ENCODE peak calls at places on chromosome 20, in ten cellular contexts. Q, H, U, Y, C, B, K, I, A and E are unnamed samples.

GRCh38 chr20:24786646-24787045 is 162.4 kb upstream of the CST7 start:
- DNase-seq in A (no peak), H (no peak), U (no peak), Y (no peak), C (no peak), K (no peak), Q (no peak), I (no peak), B (no peak), E (no peak)

GRCh38 chr20:59830107-59831023 is 103.1 kb downstream of the SYCP2 start:
- DNase-seq in U (no peak), Q (no peak), K (no peak), B (no peak), H (no peak), Y (no peak), C (no peak), A (no peak), I (no peak), E (no peak)

GRCh38 chr20:35726759-35727711 is 15.0 kb downstream of the RBM39 start:
- DNase-seq in B (no peak), Q (no peak), A (no peak), Y (no peak), U (no peak), C (no peak), K (no peak), I (no peak), H (no peak), E (no peak)

GRCh38 chr20:56793916-56794315 is 164.8 kb downstream of the TFAP2C start:
- DNase-seq in K (no peak), B (no peak), I (no peak), A (no peak), Y (no peak), H (no peak), Q (no peak), U (no peak), C (no peak), E (no peak)

GRCh38 chr20:51488331-51488730 is 54.2 kb downstream of the NFATC2 start:
- DNase-seq in Q (no peak), A (no peak), I (no peak), K (no peak), B (no peak), Y (no peak), U (no peak), C (no peak), H (peak; percentile 56), E (no peak)

GRCh38 chr20:42018979-42019378 is 400.8 kb upstream of the CHD6 start:
- DNase-seq in B (no peak), U (no peak), C (no peak), Q (no peak), A (peak; percentile 48), K (no peak), I (no peak), H (no peak), Y (no peak), E (no peak)

GRCh38 chr20:49572857-49573256 is 4.9 kb upstream of the PTGIS start:
- DNase-seq in Y (no peak), K (no peak), H (no peak), C (no peak), Q (no peak), U (no peak), I (no peak), A (no peak), B (no peak), E (no peak)

GRCh38 chr20:19864130-19864529 is 106.1 kb downstream of the RIN2 start:
- DNase-seq in C (no peak), A (peak; percentile 42), I (no peak), Q (no peak), Y (no peak), K (no peak), H (no peak), B (no peak), U (no peak), E (no peak)

GRCh38 chr20:56460459-56460858 is 8.0 kb upstream of the RTF2 start:
- DNase-seq in Q (peak; percentile 31), C (no peak), Y (peak; percentile 24), K (no peak), I (peak; percentile 34), A (no peak), H (no peak), B (no peak), U (no peak), E (peak; percentile 84)

GRCh38 chr20:1440024-1440423 is 26.6 kb downstream of the NSFL1C start:
- DNase-seq in I (peak; percentile 10), B (no peak), Y (no peak), H (no peak), C (no peak), A (peak; percentile 57), U (no peak), K (peak; percentile 37), Q (no peak), E (no peak)

GRCh38 chr20:9353916-9354276 is 160.5 kb upstream of the LAMP5 start:
- DNase-seq in K (no peak), U (no peak), B (no peak), Q (no peak), Y (no peak), C (no peak), I (no peak), A (no peak), H (no peak), E (no peak)

GRCh38 chr20:62617711-62618483 is 24.4 kb upstream of the SLCO4A1 start:
- DNase-seq in A (peak; percentile 51), H (no peak), B (no peak), I (peak; percentile 31), Y (peak; percentile 58), C (no peak), Q (peak; percentile 47), K (no peak), U (peak; percentile 59), E (peak; percentile 35)

GRCh38 chr20:54290636-54291035 is 82.7 kb downstream of the PFDN4 start:
- DNase-seq in C (no peak), I (no peak), K (no peak), Q (no peak), U (no peak), A (no peak), H (no peak), B (no peak), Y (no peak), E (no peak)

GRCh38 chr20:53001502-53002301 is 29.5 kb downstream of the TSHZ2 start:
- DNase-seq in K (no peak), U (peak; percentile 11), Q (no peak), Y (no peak), A (no peak), C (no peak), I (no peak), H (no peak), B (no peak), E (peak; percentile 62)

GRCh38 chr20:32241807-32242206 is 34.1 kb downstream of the POFUT1 start:
- DNase-seq in A (no peak), Q (no peak), Y (no peak), H (no peak), C (no peak), B (no peak), K (no peak), U (no peak), I (no peak), E (no peak)

GRCh38 chr20:37516697-37517370 is 4.2 kb upstream of the NNAT start:
- DNase-seq in Y (no peak), B (peak; percentile 97), I (no peak), C (no peak), U (no peak), Q (no peak), K (no peak), H (peak; percentile 65), A (no peak), E (no peak)

GRCh38 chr20:33576432-33576883 is 85.7 kb upstream of the C20orf144 start:
- DNase-seq in Y (no peak), U (no peak), A (no peak), I (no peak), B (peak; percentile 72), C (no peak), Q (no peak), H (no peak), K (no peak), E (no peak)

GRCh38 chr20:62159835-62160234 is 16.3 kb downstream of the SS18L1 start:
- DNase-seq in B (no peak), H (no peak), A (no peak), I (no peak), Y (peak; percentile 79), Q (peak; percentile 39), U (peak; percentile 73), C (peak; percentile 68), K (no peak), E (no peak)

GRCh38 chr20:34705383-34706021 is 1.4 kb downstream of the TP53INP2 start:
- DNase-seq in Q (no peak), B (no peak), C (no peak), A (peak; percentile 93), I (no peak), H (no peak), K (peak; percentile 39), U (no peak), Y (no peak), E (no peak)

GRCh38 chr20:52076164-52076563 is 115.4 kb downstream of the ZFP64 start:
- DNase-seq in C (no peak), B (no peak), A (no peak), K (no peak), H (no peak), U (no peak), Q (no peak), I (no peak), Y (no peak), E (no peak)

GRCh38 chr20:48614593-48615274 is 213.1 kb downstream of the PREX1 start:
- DNase-seq in K (no peak), Y (no peak), Q (no peak), I (no peak), U (no peak), C (no peak), H (no peak), B (no peak), A (peak; percentile 18), E (no peak)

GRCh38 chr20:41198443-41198842 is 61.1 kb downstream of the PLCG1 start:
- DNase-seq in K (no peak), Y (no peak), Q (no peak), H (no peak), C (no peak), B (no peak), I (no peak), A (no peak), U (no peak), E (no peak)

GRCh38 chr20:15328084-15328483 is 990.7 kb upstream of the FLRT3 start:
- DNase-seq in I (no peak), A (no peak), U (no peak), Q (no peak), H (no peak), K (no peak), Y (no peak), C (no peak), B (no peak), E (no peak)

GRCh38 chr20:53597085-53597482 is 3.4 kb upstream of the ZNF217 start:
- DNase-seq in H (no peak), B (no peak), Q (no peak), K (no peak), U (no peak), C (no peak), A (peak; percentile 75), I (no peak), Y (no peak), E (no peak)

GRCh38 chr20:31751126-31751525 is 12.0 kb downstream of the TPX2 start:
- DNase-seq in H (peak; percentile 87), K (no peak), C (no peak), I (no peak), U (no peak), Q (no peak), Y (no peak), A (no peak), B (no peak), E (no peak)

GRCh38 chr20:17835941-17836861 is 132.4 kb downstream of the SNX5 start:
- DNase-seq in I (no peak), B (no peak), K (no peak), U (no peak), A (no peak), H (peak; percentile 90), Q (no peak), Y (no peak), C (no peak), E (no peak)

GRCh38 chr20:39588148-39588757 is 626.1 kb downstream of the DHX35 start:
- DNase-seq in H (no peak), U (no peak), Y (no peak), K (peak; percentile 37), A (no peak), Q (no peak), C (no peak), I (no peak), B (no peak), E (no peak)

GRCh38 chr20:38894091-38894847 is 31.9 kb upstream of the FAM83D start:
- DNase-seq in H (no peak), Q (no peak), I (no peak), U (no peak), A (no peak), K (no peak), Y (no peak), B (peak; percentile 88), C (no peak), E (no peak)